ENCODE peak calls at places on chromosomes 5 and 9, in six cellular contexts. W, Q, B, R, I and S are unnamed samples.

GRCh38 chr5:141618030-141618803 is 583 bp downstream of the DIAPH1 start:
- DNase-seq in W (no peak), Q (peak), B (no peak), R (no peak), I (no peak), S (peak)

GRCh38 chr5:67002832-67003231 is 193.8 kb downstream of the CD180 start:
- DNase-seq in W (no peak), Q (no peak), B (no peak), R (no peak), I (no peak), S (no peak)

GRCh38 chr5:54643679-54644078 is 126.1 kb downstream of the SNX18 start:
- DNase-seq in W (no peak), Q (no peak), B (no peak), R (no peak), I (no peak), S (no peak)

GRCh38 chr9:120692901-120693573 is 21.2 kb downstream of the MEGF9 start:
- DNase-seq in W (peak), Q (no peak), B (no peak), R (no peak), I (no peak), S (no peak)

GRCh38 chr5:151480859-151481258 is 33.5 kb downstream of the SLC36A1 start:
- DNase-seq in W (no peak), Q (no peak), B (no peak), R (no peak), I (no peak), S (no peak)

GRCh38 chr5:158698036-158698667 is 401.6 kb downstream of the EBF1 start:
- DNase-seq in W (no peak), Q (no peak), B (no peak), R (no peak), I (no peak), S (no peak)

GRCh38 chr9:109277451-109277850 is 43.4 kb downstream of the EPB41L4B start:
- DNase-seq in W (no peak), Q (no peak), B (no peak), R (no peak), I (no peak), S (no peak)

GRCh38 chr5:83118471-83118870 is 41.1 kb downstream of the XRCC4 start:
- DNase-seq in W (no peak), Q (no peak), B (no peak), R (no peak), I (no peak), S (no peak)

GRCh38 chr9:108603141-108603540 is 252.6 kb downstream of the ACTL7B start:
- DNase-seq in W (no peak), Q (no peak), B (no peak), R (no peak), I (no peak), S (no peak)

GRCh38 chr5:43432486-43433365 is 20.5 kb upstream of the CCL28 start:
- DNase-seq in W (peak), Q (peak), B (peak), R (no peak), I (no peak), S (peak)

GRCh38 chr9:126546036-126546435 is 67.7 kb upstream of the LMX1B start:
- DNase-seq in W (no peak), Q (no peak), B (no peak), R (no peak), I (no peak), S (no peak)

GRCh38 chr9:3936520-3937235 is 363.2 kb downstream of the GLIS3 start:
- DNase-seq in W (no peak), Q (no peak), B (no peak), R (no peak), I (no peak), S (no peak)

GRCh38 chr5:179612577-179613459 is 10.7 kb downstream of the HNRNPH1 start:
- DNase-seq in W (no peak), Q (no peak), B (no peak), R (no peak), I (no peak), S (no peak)

GRCh38 chr5:28084069-28084468 is 1045.7 kb upstream of the CDH9 start:
- DNase-seq in W (no peak), Q (no peak), B (no peak), R (no peak), I (no peak), S (no peak)

GRCh38 chr9:111287127-111287526 is 42.9 kb downstream of the OR2K2 start:
- DNase-seq in W (no peak), Q (no peak), B (no peak), R (no peak), I (no peak), S (no peak)

GRCh38 chr5:115333164-115333563 is 36.7 kb upstream of the CCDC112 start:
- DNase-seq in W (no peak), Q (no peak), B (no peak), R (no peak), I (no peak), S (no peak)

GRCh38 chr9:124356745-124357390 is 58.4 kb downstream of the PSMB7 start:
- DNase-seq in W (no peak), Q (no peak), B (no peak), R (no peak), I (no peak), S (no peak)

GRCh38 chr5:125059255-125060050 is 313.0 kb upstream of the ZNF608 start:
- DNase-seq in W (no peak), Q (no peak), B (no peak), R (no peak), I (no peak), S (peak)

GRCh38 chr5:14882658-14883580 is 11.3 kb upstream of the ANKH start:
- DNase-seq in W (no peak), Q (no peak), B (no peak), R (no peak), I (no peak), S (no peak)

GRCh38 chr9:38423939-38424843 is at the start of gene IGFBPL1:
- DNase-seq in W (no peak), Q (peak), B (no peak), R (no peak), I (no peak), S (no peak)

GRCh38 chr9:109117856-109118801 is 1.6 kb downstream of the TMEM245 start:
- DNase-seq in W (no peak), Q (no peak), B (peak), R (no peak), I (no peak), S (peak)

GRCh38 chr5:178334856-178335255 is 102.3 kb upstream of the PHYKPL start:
- DNase-seq in W (no peak), Q (no peak), B (no peak), R (no peak), I (no peak), S (no peak)